ENCODE peak calls at places on chromosomes 13 and 19, in six cellular contexts. One of them, this sample, is unnamed.

GRCh38 chr19:4014541-4015491 is 7.3 kb downstream of the PIAS4 start:
- DNase-seq in adrenal gland: peak; percentile 88
- DNase-seq in A549: no peak
- DNase-seq in uterus: no peak
- DNase-seq in ovary: no peak
- DNase-seq in tibial nerve: no peak
- DNase-seq in this sample: no peak

GRCh38 chr13:99465454-99465853 is 35.8 kb upstream of the TM9SF2 start:
- DNase-seq in adrenal gland: no peak
- DNase-seq in A549: no peak
- DNase-seq in uterus: no peak
- DNase-seq in ovary: no peak
- DNase-seq in tibial nerve: no peak
- DNase-seq in this sample: no peak

GRCh38 chr13:23445794-23446193 is 12.3 kb upstream of the SACS start:
- DNase-seq in adrenal gland: no peak
- DNase-seq in A549: no peak
- DNase-seq in uterus: no peak
- DNase-seq in ovary: no peak
- DNase-seq in tibial nerve: no peak
- DNase-seq in this sample: no peak

GRCh38 chr13:84917252-84917878 is 881.9 kb downstream of the SLITRK6 start:
- DNase-seq in adrenal gland: no peak
- DNase-seq in A549: no peak
- DNase-seq in uterus: no peak
- DNase-seq in ovary: no peak
- DNase-seq in tibial nerve: no peak
- DNase-seq in this sample: no peak

GRCh38 chr13:25371608-25372274 is at the start of gene ATP8A2:
- DNase-seq in adrenal gland: peak; percentile 23
- DNase-seq in A549: no peak
- DNase-seq in uterus: no peak
- DNase-seq in ovary: no peak
- DNase-seq in tibial nerve: no peak
- DNase-seq in this sample: no peak

GRCh38 chr19:4391701-4392543 is 8.4 kb downstream of the SH3GL1 start:
- DNase-seq in adrenal gland: peak; percentile 88
- DNase-seq in A549: no peak
- DNase-seq in uterus: peak; percentile 76
- DNase-seq in ovary: peak; percentile 47
- DNase-seq in tibial nerve: no peak
- DNase-seq in this sample: peak; percentile 27

GRCh38 chr13:44860427-44860826 is 128.8 kb downstream of the NUFIP1 start:
- DNase-seq in adrenal gland: no peak
- DNase-seq in A549: no peak
- DNase-seq in uterus: no peak
- DNase-seq in ovary: no peak
- DNase-seq in tibial nerve: no peak
- DNase-seq in this sample: no peak

GRCh38 chr19:58330458-58330857 is 3.7 kb downstream of the ZSCAN22 start:
- DNase-seq in adrenal gland: no peak
- DNase-seq in A549: peak; percentile 55
- DNase-seq in uterus: no peak
- DNase-seq in ovary: no peak
- DNase-seq in tibial nerve: no peak
- DNase-seq in this sample: no peak

GRCh38 chr13:48896312-48896711 is 79.4 kb upstream of the FNDC3A start:
- DNase-seq in adrenal gland: no peak
- DNase-seq in A549: no peak
- DNase-seq in uterus: no peak
- DNase-seq in ovary: no peak
- DNase-seq in tibial nerve: no peak
- DNase-seq in this sample: no peak

GRCh38 chr19:4988770-4989251 is 19.9 kb downstream of the KDM4B start:
- DNase-seq in adrenal gland: peak; percentile 88
- DNase-seq in A549: no peak
- DNase-seq in uterus: peak; percentile 85
- DNase-seq in ovary: peak; percentile 66
- DNase-seq in tibial nerve: no peak
- DNase-seq in this sample: peak; percentile 80

GRCh38 chr19:54462713-54463530 is 656 bp downstream of the LENG9 start:
- DNase-seq in adrenal gland: peak; percentile 80
- DNase-seq in A549: no peak
- DNase-seq in uterus: peak; percentile 55
- DNase-seq in ovary: peak; percentile 81
- DNase-seq in tibial nerve: peak; percentile 35
- DNase-seq in this sample: peak; percentile 50
- TF ChIP-seq POLR2A in adrenal gland: no peak
- TF ChIP-seq POLR2A in A549: no peak
- TF ChIP-seq POLR2A in uterus: no peak
- TF ChIP-seq POLR2A in ovary: peak; percentile 5
- TF ChIP-seq POLR2A in tibial nerve: no peak
- TF ChIP-seq POLR2A in this sample: no peak

GRCh38 chr19:57280165-57280912 is at the start of gene ZNF460:
- DNase-seq in adrenal gland: peak; percentile 98
- DNase-seq in A549: peak; percentile 97
- DNase-seq in uterus: peak; percentile 96
- DNase-seq in ovary: peak; percentile 98
- DNase-seq in tibial nerve: peak; percentile 89
- DNase-seq in this sample: peak; percentile 96

GRCh38 chr19:57276430-57276829 is 3.9 kb upstream of the ZNF460 start:
- DNase-seq in adrenal gland: no peak
- DNase-seq in A549: no peak
- DNase-seq in uterus: no peak
- DNase-seq in ovary: no peak
- DNase-seq in tibial nerve: no peak
- DNase-seq in this sample: no peak

GRCh38 chr19:57279418-57280164 is 694 bp upstream of the ZNF460 start:
- DNase-seq in adrenal gland: peak; percentile 95
- DNase-seq in A549: peak; percentile 97
- DNase-seq in uterus: peak; percentile 88
- DNase-seq in ovary: peak; percentile 89
- DNase-seq in tibial nerve: peak; percentile 73
- DNase-seq in this sample: peak; percentile 93

GRCh38 chr19:57280913-57281425 is 684 bp downstream of the ZNF460 start:
- DNase-seq in adrenal gland: no peak
- DNase-seq in A549: peak; percentile 23
- DNase-seq in uterus: no peak
- DNase-seq in ovary: peak; percentile 31
- DNase-seq in tibial nerve: no peak
- DNase-seq in this sample: no peak

DNA sequence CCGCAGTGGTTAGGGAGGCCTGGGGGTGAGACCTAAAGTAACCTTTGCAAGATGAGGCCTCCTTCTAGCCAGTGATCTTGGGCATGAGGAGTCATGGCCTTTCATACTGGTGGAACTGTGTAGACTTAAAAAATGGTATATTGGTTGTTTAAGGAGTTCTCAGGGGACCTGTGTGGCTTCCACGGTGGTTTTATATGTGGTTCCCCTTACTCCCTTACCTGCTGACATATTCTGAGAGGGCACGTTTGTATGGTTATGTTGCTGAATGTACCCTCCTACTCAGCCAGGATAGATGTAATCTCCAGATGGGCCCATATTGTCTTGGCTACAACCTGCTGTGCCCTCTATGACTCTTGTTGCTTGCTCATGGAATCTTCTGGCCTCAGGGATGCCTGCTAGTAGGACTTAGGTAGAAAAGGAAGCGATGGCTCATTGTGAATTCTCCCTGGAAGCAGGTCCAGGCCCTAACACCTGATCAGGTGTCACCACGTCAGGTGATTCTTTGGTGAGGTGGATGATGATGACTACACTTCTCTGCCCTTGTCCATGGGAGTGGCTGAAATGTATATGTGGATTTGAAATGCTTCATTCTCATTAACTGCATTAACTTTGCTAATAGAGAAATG is 1.8 kb downstream of the ZNF460 start:
- DNase-seq in adrenal gland: no peak
- DNase-seq in A549: no peak
- DNase-seq in uterus: no peak
- DNase-seq in ovary: no peak
- DNase-seq in tibial nerve: no peak
- DNase-seq in this sample: no peak
- TF ChIP-seq POLR2A in adrenal gland: no peak
- TF ChIP-seq POLR2A in A549: no peak
- TF ChIP-seq POLR2A in uterus: no peak
- TF ChIP-seq POLR2A in ovary: no peak
- TF ChIP-seq POLR2A in tibial nerve: no peak
- TF ChIP-seq POLR2A in this sample: no peak

GRCh38 chr19:17309198-17309961 is at the start of gene DDA1:
- DNase-seq in adrenal gland: peak; percentile 100
- DNase-seq in A549: peak; percentile 95
- DNase-seq in uterus: peak; percentile 100
- DNase-seq in ovary: peak; percentile 97
- DNase-seq in tibial nerve: peak; percentile 99
- DNase-seq in this sample: peak; percentile 100
- TF ChIP-seq POLR2A in adrenal gland: peak; percentile 38
- TF ChIP-seq POLR2A in A549: peak; percentile 31
- TF ChIP-seq POLR2A in uterus: peak; percentile 11
- TF ChIP-seq POLR2A in ovary: peak; percentile 63
- TF ChIP-seq POLR2A in tibial nerve: peak; percentile 62
- TF ChIP-seq POLR2A in this sample: no peak

DNA sequence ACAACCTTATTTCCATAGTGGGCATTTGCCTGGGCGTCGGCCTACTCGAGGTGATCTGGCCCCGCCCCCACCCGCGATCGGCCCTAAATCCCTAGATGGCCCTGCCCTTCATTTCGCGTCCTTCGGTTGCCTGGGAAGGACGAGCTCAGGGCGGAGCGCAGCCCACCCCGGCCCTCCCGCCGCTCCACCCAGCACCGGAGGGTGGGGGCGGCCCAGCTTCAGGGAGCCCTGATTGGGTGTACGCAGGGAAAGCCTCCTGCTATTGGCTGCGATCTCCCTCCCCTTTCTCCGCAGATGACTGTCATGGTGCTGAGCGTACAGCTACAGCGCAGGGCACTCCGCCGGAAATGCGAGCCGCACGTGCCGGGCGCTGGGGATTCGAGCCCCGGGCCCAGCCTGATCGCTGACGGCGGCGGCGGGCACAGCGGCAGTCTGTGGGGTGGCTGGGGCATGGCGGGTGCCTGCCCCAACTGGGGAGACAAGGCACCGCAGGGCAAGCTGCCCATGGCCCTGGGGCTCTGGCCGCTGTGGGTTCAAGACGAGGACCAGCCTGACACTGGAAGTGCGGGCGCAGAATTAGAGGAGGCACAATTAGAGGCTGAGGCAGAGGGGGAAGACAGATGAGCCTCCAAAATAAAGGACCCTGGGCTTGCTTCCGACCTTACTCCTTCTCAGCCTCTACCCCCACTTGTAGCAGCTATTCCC is 4.3 kb downstream of the CD37 start:
- DNase-seq in adrenal gland: peak; percentile 94
- DNase-seq in A549: no peak
- DNase-seq in uterus: peak; percentile 88
- DNase-seq in ovary: peak; percentile 90
- DNase-seq in tibial nerve: peak; percentile 73
- DNase-seq in this sample: peak; percentile 82
- TF ChIP-seq POLR2A in adrenal gland: no peak
- TF ChIP-seq POLR2A in A549: no peak
- TF ChIP-seq POLR2A in uterus: peak; percentile 56
- TF ChIP-seq POLR2A in ovary: peak; percentile 80
- TF ChIP-seq POLR2A in tibial nerve: peak; percentile 67
- TF ChIP-seq POLR2A in this sample: no peak

GRCh38 chr19:54115071-54116063 is at the start of the genes PRPF31 and TFPT:
- DNase-seq in adrenal gland: peak; percentile 98
- DNase-seq in A549: peak; percentile 99
- DNase-seq in uterus: peak; percentile 99
- DNase-seq in ovary: peak; percentile 95
- DNase-seq in tibial nerve: peak; percentile 99
- DNase-seq in this sample: peak; percentile 98
- TF ChIP-seq POLR2A in adrenal gland: peak; percentile 57
- TF ChIP-seq POLR2A in A549: peak; percentile 78
- TF ChIP-seq POLR2A in uterus: no peak
- TF ChIP-seq POLR2A in ovary: peak; percentile 78
- TF ChIP-seq POLR2A in tibial nerve: peak; percentile 58
- TF ChIP-seq POLR2A in this sample: peak; percentile 60

GRCh38 chr13:39020853-39021462 is 16.9 kb downstream of the PROSER1 start:
- DNase-seq in adrenal gland: no peak
- DNase-seq in A549: no peak
- DNase-seq in uterus: no peak
- DNase-seq in ovary: no peak
- DNase-seq in tibial nerve: no peak
- DNase-seq in this sample: no peak

GRCh38 chr13:39025433-39025839 is 12.5 kb downstream of the PROSER1 start:
- DNase-seq in adrenal gland: no peak
- DNase-seq in A549: no peak
- DNase-seq in uterus: no peak
- DNase-seq in ovary: no peak
- DNase-seq in tibial nerve: no peak
- DNase-seq in this sample: no peak

GRCh38 chr13:39023761-39024160 is 14.1 kb downstream of the PROSER1 start:
- DNase-seq in adrenal gland: no peak
- DNase-seq in A549: no peak
- DNase-seq in uterus: no peak
- DNase-seq in ovary: no peak
- DNase-seq in tibial nerve: no peak
- DNase-seq in this sample: peak; percentile 5

GRCh38 chr13:39023316-39023715 is 14.6 kb downstream of the PROSER1 start:
- DNase-seq in adrenal gland: no peak
- DNase-seq in A549: no peak
- DNase-seq in uterus: no peak
- DNase-seq in ovary: no peak
- DNase-seq in tibial nerve: no peak
- DNase-seq in this sample: no peak
- TF ChIP-seq POLR2A in adrenal gland: no peak
- TF ChIP-seq POLR2A in A549: no peak
- TF ChIP-seq POLR2A in uterus: no peak
- TF ChIP-seq POLR2A in ovary: no peak
- TF ChIP-seq POLR2A in tibial nerve: no peak
- TF ChIP-seq POLR2A in this sample: no peak

DNA sequence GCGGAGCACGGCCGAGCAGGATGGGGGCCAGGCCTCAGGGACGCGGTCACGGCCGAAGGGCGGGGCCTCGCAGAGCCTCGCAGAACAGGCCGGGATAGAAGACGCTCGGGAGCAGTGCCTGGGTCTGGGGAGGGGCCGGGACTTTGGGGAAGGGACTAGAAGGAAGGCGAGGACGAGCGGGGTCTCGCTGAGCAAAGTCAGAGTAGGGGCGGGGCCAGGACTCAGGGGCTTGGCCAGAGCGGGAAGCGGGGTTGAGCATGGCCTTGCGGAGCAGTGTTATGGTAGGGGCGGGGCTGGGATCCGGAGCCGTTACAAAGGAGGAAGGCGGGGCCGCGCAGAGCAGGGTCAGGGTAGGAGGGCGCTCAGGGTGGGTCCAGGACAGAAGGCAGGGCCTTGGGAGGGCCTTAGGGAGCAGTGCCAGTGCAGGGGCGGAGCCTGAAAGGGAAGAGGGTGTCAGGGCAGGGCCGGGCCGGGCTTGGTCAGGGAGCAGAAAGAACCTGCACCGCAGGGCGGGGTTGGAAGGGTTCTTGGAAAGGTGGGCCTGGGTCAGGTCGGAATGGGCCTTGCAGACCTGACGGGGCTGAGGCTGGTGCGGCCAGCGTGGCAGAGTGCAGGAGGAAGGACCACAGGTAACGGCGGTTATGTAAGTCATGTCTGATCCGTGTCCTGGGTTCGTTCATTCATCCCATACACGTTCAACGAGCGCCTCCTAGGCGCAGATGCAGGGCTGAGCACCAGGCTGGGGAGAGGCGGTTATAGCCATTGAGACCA is 535 bp upstream of the ATP8B3 start:
- DNase-seq in adrenal gland: peak; percentile 98
- DNase-seq in A549: peak; percentile 88
- DNase-seq in uterus: peak; percentile 91
- DNase-seq in ovary: peak; percentile 90
- DNase-seq in tibial nerve: peak; percentile 83
- DNase-seq in this sample: peak; percentile 93
- TF ChIP-seq POLR2A in adrenal gland: no peak
- TF ChIP-seq POLR2A in A549: no peak
- TF ChIP-seq POLR2A in uterus: no peak
- TF ChIP-seq POLR2A in ovary: peak; percentile 28
- TF ChIP-seq POLR2A in tibial nerve: peak; percentile 30
- TF ChIP-seq POLR2A in this sample: peak; percentile 35